ENCODE peak calls at places on chromosomes 13 and 19, in four cellular contexts. One of them, this sample, is unnamed.

GRCh38 chr19:48896191-48896720 is 2.3 kb downstream of the TULP2 start:
- DNase-seq in BE2C: peak; percentile 83
- DNase-seq in T-helper 2 cell: no peak
- DNase-seq in esophagus squamous epithelium: no peak
- DNase-seq in this sample: no peak

GRCh38 chr19:5914358-5914774 is 312 bp downstream of the CAPS start:
- DNase-seq in T-helper 2 cell: no peak
- DNase-seq in BE2C: no peak
- DNase-seq in esophagus squamous epithelium: no peak
- DNase-seq in this sample: no peak

GRCh38 chr19:15584095-15584494 is 30.9 kb upstream of the CYP4F8 start:
- DNase-seq in esophagus squamous epithelium: no peak
- DNase-seq in T-helper 2 cell: no peak
- DNase-seq in BE2C: no peak
- DNase-seq in this sample: no peak

GRCh38 chr13:97198753-97199152 is 23.4 kb upstream of the MBNL2 start:
- DNase-seq in BE2C: no peak
- DNase-seq in esophagus squamous epithelium: no peak
- DNase-seq in T-helper 2 cell: no peak
- DNase-seq in this sample: no peak

GRCh38 chr19:7874080-7874856 is at the start of gene PRR36:
- DNase-seq in T-helper 2 cell: no peak
- DNase-seq in BE2C: peak; percentile 83
- DNase-seq in esophagus squamous epithelium: no peak
- DNase-seq in this sample: no peak

GRCh38 chr13:50589651-50590054 is 253.8 kb downstream of the DLEU7 start:
- DNase-seq in T-helper 2 cell: no peak
- DNase-seq in BE2C: no peak
- DNase-seq in esophagus squamous epithelium: no peak
- DNase-seq in this sample: no peak

GRCh38 chr19:58007285-58007684 is 4.7 kb upstream of the ZNF606 start:
- DNase-seq in esophagus squamous epithelium: no peak
- DNase-seq in T-helper 2 cell: no peak
- DNase-seq in BE2C: peak; percentile 20
- DNase-seq in this sample: no peak

GRCh38 chr13:103799028-103799427 is 732.8 kb upstream of the SLC10A2 start:
- DNase-seq in T-helper 2 cell: no peak
- DNase-seq in BE2C: no peak
- DNase-seq in esophagus squamous epithelium: no peak
- DNase-seq in this sample: no peak

GRCh38 chr13:24036115-24036514 is 124.4 kb upstream of the SPATA13 start:
- DNase-seq in T-helper 2 cell: no peak
- DNase-seq in esophagus squamous epithelium: no peak
- DNase-seq in BE2C: no peak
- DNase-seq in this sample: no peak

GRCh38 chr13:110520431-110521295 is 40.9 kb downstream of the RAB20 start:
- DNase-seq in T-helper 2 cell: no peak
- DNase-seq in BE2C: no peak
- DNase-seq in esophagus squamous epithelium: no peak
- DNase-seq in this sample: no peak

GRCh38 chr13:113552079-113552478 is 32.5 kb upstream of the TFDP1 start:
- DNase-seq in esophagus squamous epithelium: no peak
- DNase-seq in BE2C: no peak
- DNase-seq in T-helper 2 cell: no peak
- DNase-seq in this sample: no peak

GRCh38 chr19:48815870-48816501 is 5.2 kb upstream of the BCAT2 start:
- DNase-seq in esophagus squamous epithelium: no peak
- DNase-seq in T-helper 2 cell: no peak
- DNase-seq in BE2C: peak; percentile 66
- DNase-seq in this sample: no peak

GRCh38 chr13:40386586-40386985 is 279.9 kb downstream of the FOXO1 start:
- DNase-seq in BE2C: no peak
- DNase-seq in esophagus squamous epithelium: no peak
- DNase-seq in T-helper 2 cell: no peak
- DNase-seq in this sample: no peak

GRCh38 chr19:29532956-29533355 is 7.2 kb downstream of the VSTM2B start:
- DNase-seq in BE2C: no peak
- DNase-seq in T-helper 2 cell: no peak
- DNase-seq in esophagus squamous epithelium: no peak
- DNase-seq in this sample: no peak

GRCh38 chr13:83716121-83716520 is 166.2 kb downstream of the SLITRK1 start:
- DNase-seq in esophagus squamous epithelium: no peak
- DNase-seq in T-helper 2 cell: no peak
- DNase-seq in BE2C: no peak
- DNase-seq in this sample: no peak

GRCh38 chr19:12783849-12784393 is 7.4 kb upstream of the JUNB start:
- DNase-seq in T-helper 2 cell: no peak
- DNase-seq in BE2C: no peak
- DNase-seq in esophagus squamous epithelium: no peak
- DNase-seq in this sample: no peak

GRCh38 chr13:99303863-99304521 is 3.2 kb downstream of the GPR183 start:
- DNase-seq in T-helper 2 cell: peak; percentile 48
- DNase-seq in BE2C: no peak
- DNase-seq in esophagus squamous epithelium: no peak
- DNase-seq in this sample: peak; percentile 53

GRCh38 chr19:34662919-34663318 is 14.0 kb downstream of the SCGB2B2 start:
- DNase-seq in esophagus squamous epithelium: no peak
- DNase-seq in BE2C: peak; percentile 45
- DNase-seq in T-helper 2 cell: no peak
- DNase-seq in this sample: no peak

GRCh38 chr19:41902594-41902993 is 19.6 kb downstream of the ARHGEF1 start:
- DNase-seq in BE2C: no peak
- DNase-seq in T-helper 2 cell: no peak
- DNase-seq in esophagus squamous epithelium: no peak
- DNase-seq in this sample: no peak

GRCh38 chr13:93279982-93280381 is 53.4 kb downstream of the GPC6 start:
- DNase-seq in BE2C: no peak
- DNase-seq in T-helper 2 cell: no peak
- DNase-seq in esophagus squamous epithelium: no peak
- DNase-seq in this sample: no peak

GRCh38 chr13:101218484-101218883 is 197.8 kb downstream of the NALCN start:
- DNase-seq in esophagus squamous epithelium: no peak
- DNase-seq in BE2C: no peak
- DNase-seq in T-helper 2 cell: no peak
- DNase-seq in this sample: no peak

GRCh38 chr13:57763689-57764088 is 132.1 kb downstream of the PCDH17 start:
- DNase-seq in T-helper 2 cell: no peak
- DNase-seq in esophagus squamous epithelium: no peak
- DNase-seq in BE2C: no peak
- DNase-seq in this sample: no peak

GRCh38 chr19:28556371-28556770 is 656.6 kb downstream of the UQCRFS1 start:
- DNase-seq in esophagus squamous epithelium: no peak
- DNase-seq in T-helper 2 cell: no peak
- DNase-seq in BE2C: no peak
- DNase-seq in this sample: no peak

GRCh38 chr19:1407662-1408299 is 395 bp downstream of the DAZAP1 start:
- DNase-seq in T-helper 2 cell: no peak
- DNase-seq in BE2C: no peak
- DNase-seq in esophagus squamous epithelium: no peak
- DNase-seq in this sample: peak; percentile 32

GRCh38 chr19:4405977-4406376 is 3.5 kb downstream of the CHAF1A start:
- DNase-seq in T-helper 2 cell: no peak
- DNase-seq in BE2C: no peak
- DNase-seq in esophagus squamous epithelium: no peak
- DNase-seq in this sample: no peak

GRCh38 chr19:33621811-33622504 is at the start of gene CHST8:
- DNase-seq in esophagus squamous epithelium: no peak
- DNase-seq in BE2C: peak; percentile 87
- DNase-seq in T-helper 2 cell: no peak
- DNase-seq in this sample: no peak

GRCh38 chr19:50844296-50844935 is 10.3 kb upstream of the KLK3 start:
- DNase-seq in esophagus squamous epithelium: no peak
- DNase-seq in BE2C: no peak
- DNase-seq in T-helper 2 cell: no peak
- DNase-seq in this sample: no peak

GRCh38 chr19:10013834-10014618 is 743 bp downstream of the RDH8 start:
- DNase-seq in T-helper 2 cell: no peak
- DNase-seq in BE2C: no peak
- DNase-seq in esophagus squamous epithelium: no peak
- DNase-seq in this sample: no peak

GRCh38 chr13:78777973-78778372 is 119.0 kb upstream of the OBI1 start:
- DNase-seq in BE2C: no peak
- DNase-seq in T-helper 2 cell: no peak
- DNase-seq in esophagus squamous epithelium: no peak
- DNase-seq in this sample: no peak